ENCODE peak calls at places on chromosomes 16 and 17, in eight cellular contexts. Y is H4; B is HTR-8/SVneo; T is substantia nigra; J is AG08395; C is NCI-H1092; R is activated CD4-positive, alpha-beta T cell treated with anti-CD3 and anti-CD28 coated beads, Interleukin-2, amount 50 U/mL, for 48 hours; K is M059J. A is an unnamed sample.

GRCh38 chr17:61806081-61806828 is 57.1 kb downstream of the BRIP1 start:
- DNase-seq in B (no peak), K (no peak), R (no peak), C (no peak), T (no peak), J (no peak), Y (no peak), A (no peak)

GRCh38 chr17:42530952-42531454 is 5.0 kb upstream of the NAGLU start:
- DNase-seq in B (no peak), C (no peak), R (no peak), Y (no peak), K (peak), T (no peak), J (no peak), A (no peak)

GRCh38 chr16:8885674-8886592 is 3.8 kb downstream of the LITAFD start:
- DNase-seq in Y (peak), R (no peak), C (peak), J (no peak), K (peak), T (no peak), B (peak), A (no peak)

GRCh38 chr17:36936455-36936934 is 780 bp upstream of the LHX1 start:
- DNase-seq in R (no peak), K (peak), Y (no peak), C (peak), T (no peak), B (no peak), J (no peak), A (no peak)

GRCh38 chr16:49455181-49455990 is 81.8 kb downstream of the C16orf78 start:
- DNase-seq in B (no peak), C (no peak), Y (no peak), K (no peak), R (no peak), T (no peak), J (no peak), A (no peak)

GRCh38 chr16:11079657-11080187 is 135.4 kb downstream of the CLEC16A start:
- DNase-seq in B (peak), K (peak), R (peak), J (peak), C (no peak), T (no peak), Y (peak), A (no peak)

GRCh38 chr16:85330694-85331188 is 218.5 kb upstream of the CIBAR2 start:
- DNase-seq in C (peak), Y (peak), T (no peak), R (no peak), B (peak), K (peak), J (peak), A (peak)

GRCh38 chr16:65120811-65121721 is 797 bp downstream of the CDH11 start:
- DNase-seq in J (no peak), K (peak), R (no peak), B (no peak), C (no peak), T (no peak), Y (no peak), A (peak)

GRCh38 chr17:80874866-80875445 is 116.7 kb upstream of the CHMP6 start:
- DNase-seq in B (no peak), K (no peak), T (no peak), R (no peak), J (no peak), Y (no peak), C (no peak), A (no peak)

GRCh38 chr17:39095309-39095686 is 56.1 kb downstream of the PLXDC1 start:
- DNase-seq in C (no peak), R (no peak), Y (no peak), K (no peak), J (peak), B (no peak), T (no peak), A (no peak)

GRCh38 chr17:68320311-68320865 is 29.1 kb downstream of the ARSG start:
- DNase-seq in Y (no peak), C (no peak), J (no peak), B (no peak), R (no peak), K (no peak), T (no peak), A (no peak)

GRCh38 chr17:17523001-17523713 is 27.0 kb upstream of the RASD1 start:
- DNase-seq in R (no peak), J (no peak), T (no peak), B (no peak), C (peak), Y (no peak), K (no peak), A (no peak)

GRCh38 chr17:78314683-78315354 is 45.1 kb downstream of the SOCS3 start:
- DNase-seq in B (no peak), K (no peak), J (no peak), R (peak), T (no peak), C (no peak), Y (no peak), A (no peak)

GRCh38 chr16:49602201-49603041 is 228.8 kb downstream of the C16orf78 start:
- DNase-seq in B (no peak), Y (no peak), J (no peak), K (no peak), R (no peak), C (no peak), T (no peak), A (no peak)

GRCh38 chr16:85652431-85653221 is 36.1 kb downstream of the GINS2 start:
- DNase-seq in J (peak), T (peak), C (no peak), K (peak), Y (no peak), R (no peak), B (no peak), A (peak)

GRCh38 chr16:17510532-17510931 is 39.8 kb upstream of the XYLT1 start:
- DNase-seq in B (no peak), C (no peak), K (no peak), J (peak), R (no peak), Y (no peak), T (no peak), A (no peak)

A was measured in A549.